ENCODE peak calls at places on chromosomes 7 and 10, in four cellular contexts. B is foreskin fibroblast, C is cardiac fibroblast, O is endothelial cell. Q is an unnamed sample.

GRCh38 chr7:67470256-67470751 is 473.7 kb downstream of the TYW1 start:
- DNase-seq in B (no peak), C (no peak), O (no peak), Q (no peak)

GRCh38 chr10:81848931-81849330 is 26.1 kb upstream of the NRG3 start:
- DNase-seq in B (no peak), C (no peak), O (no peak), Q (no peak)

GRCh38 chr7:157494506-157495176 is 157.8 kb downstream of the DNAJB6 start:
- DNase-seq in B (no peak), C (no peak), O (no peak), Q (no peak)

GRCh38 chr10:113027574-113028392 is 77.7 kb downstream of the TCF7L2 start:
- DNase-seq in B (no peak), C (peak), O (no peak), Q (no peak)

GRCh38 chr7:26653966-26654365 is 210.4 kb downstream of the SKAP2 start:
- DNase-seq in B (no peak), C (no peak), O (no peak), Q (no peak)

GRCh38 chr7:33986951-33987948 is 81.9 kb downstream of the BMPER start:
- DNase-seq in B (peak), C (peak), O (no peak), Q (peak)

GRCh38 chr10:103921750-103922195 is 3.8 kb upstream of the STN1 start:
- DNase-seq in B (no peak), C (peak), O (no peak), Q (no peak)

GRCh38 chr10:127041561-127041960 is 136.3 kb downstream of the DOCK1 start:
- DNase-seq in B (peak), C (peak), O (no peak), Q (peak)

GRCh38 chr10:69479737-69480412 is 28.6 kb downstream of the TSPAN15 start:
- DNase-seq in B (no peak), C (peak), O (peak), Q (no peak)

GRCh38 chr7:151648429-151648828 is 128.7 kb upstream of the RHEB start:
- DNase-seq in B (no peak), C (no peak), O (no peak), Q (no peak)

GRCh38 chr10:113041841-113042745 is 92.0 kb downstream of the TCF7L2 start:
- DNase-seq in B (no peak), C (no peak), O (no peak), Q (no peak)

GRCh38 chr10:78047314-78047891 is 13.7 kb downstream of the RPS24 start:
- DNase-seq in B (peak), C (peak), O (peak), Q (peak)

GRCh38 chr7:1455241-1455939 is 3.9 kb downstream of the MICALL2 start:
- DNase-seq in B (no peak), C (no peak), O (peak), Q (no peak)

GRCh38 chr10:122796796-122797195 is 48.9 kb downstream of the CUZD1 start:
- DNase-seq in B (no peak), C (no peak), O (no peak), Q (no peak)

GRCh38 chr10:5948999-5949759 is 28.2 kb downstream of the IL15RA start:
- DNase-seq in B (peak), C (peak), O (peak), Q (peak)

GRCh38 chr10:108911814-108912541 is 1011.3 kb downstream of the XPNPEP1 start:
- DNase-seq in B (peak), C (peak), O (peak), Q (peak)

GRCh38 chr7:102991540-102992214 is 78.9 kb downstream of the LRRC17 start:
- DNase-seq in B (peak), C (peak), O (no peak), Q (peak)

GRCh38 chr10:133129854-133130495 is 30.0 kb upstream of the KNDC1 start:
- DNase-seq in B (no peak), C (no peak), O (no peak), Q (no peak)

GRCh38 chr10:100923580-100923979 is 10.8 kb downstream of the SLF2 start:
- DNase-seq in B (no peak), C (no peak), O (no peak), Q (no peak)

GRCh38 chr7:36967387-36967786 is 243.1 kb upstream of the AOAH start:
- DNase-seq in B (peak), C (peak), O (peak), Q (peak)

GRCh38 chr10:22605168-22605567 is 109.2 kb downstream of the PIP4K2A start:
- DNase-seq in B (peak), C (peak), O (no peak), Q (peak)

DNA sequence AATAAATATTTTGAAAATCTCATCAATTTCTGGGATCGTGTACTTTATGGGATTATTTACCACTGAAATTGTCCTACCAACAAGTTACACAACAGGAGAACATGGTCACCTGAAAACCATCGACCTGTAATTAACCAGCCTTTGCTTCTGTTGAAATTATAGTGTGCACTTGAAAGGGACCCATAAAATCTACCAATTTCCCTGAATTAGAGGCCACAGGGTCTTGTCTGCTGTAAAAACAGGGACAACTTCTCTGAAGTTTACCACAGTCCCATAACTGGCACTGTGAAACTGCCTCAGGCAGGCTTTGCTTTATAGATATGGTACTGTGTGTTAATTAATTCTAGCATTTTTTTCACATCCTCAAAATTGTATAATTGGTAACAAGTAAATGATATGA is 37.7 kb downstream of the RAB19 start:
- DNase-seq in B (no peak), C (no peak), O (no peak), Q (no peak)
- TF ChIP-seq CTCF in B (no peak), C (no peak), O (no peak), Q (no peak)

GRCh38 chr10:3080608-3081007 is 13.3 kb downstream of the PFKP start:
- DNase-seq in B (no peak), C (peak), O (no peak), Q (no peak)
- TF ChIP-seq CTCF in B (no peak), C (no peak), O (no peak), Q (peak)

GRCh38 chr10:120630266-120630665 is 173.2 kb downstream of the PLPP4 start:
- DNase-seq in B (no peak), C (no peak), O (no peak), Q (no peak)

GRCh38 chr10:120632936-120633335 is 175.9 kb downstream of the PLPP4 start:
- DNase-seq in B (no peak), C (no peak), O (no peak), Q (no peak)

GRCh38 chr10:120632047-120632446 is 175.0 kb downstream of the PLPP4 start:
- DNase-seq in B (no peak), C (peak), O (no peak), Q (no peak)

DNA sequence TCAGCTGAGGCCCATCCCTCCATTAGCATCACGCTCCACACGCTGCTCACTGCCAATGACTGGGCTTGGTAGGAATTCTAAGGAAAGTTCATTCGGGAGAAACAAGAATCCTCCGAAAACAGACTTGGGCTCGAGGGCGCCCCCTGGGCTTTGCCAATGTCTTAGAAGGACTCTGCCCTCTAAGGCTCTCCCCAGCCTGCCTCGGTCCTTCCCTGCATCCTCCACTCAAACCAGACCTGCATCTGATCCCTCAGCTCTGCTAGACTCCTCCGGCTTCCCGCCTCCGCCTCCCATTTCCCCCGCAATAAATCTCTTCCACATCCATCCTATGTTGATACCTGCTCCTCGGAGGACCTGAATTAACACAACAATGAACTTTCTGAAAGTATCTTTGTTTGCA is 177.6 kb downstream of the PLPP4 start:
- DNase-seq in B (no peak), C (no peak), O (no peak), Q (no peak)
- TF ChIP-seq CTCF in B (no peak), C (no peak), O (peak), Q (peak)

DNA sequence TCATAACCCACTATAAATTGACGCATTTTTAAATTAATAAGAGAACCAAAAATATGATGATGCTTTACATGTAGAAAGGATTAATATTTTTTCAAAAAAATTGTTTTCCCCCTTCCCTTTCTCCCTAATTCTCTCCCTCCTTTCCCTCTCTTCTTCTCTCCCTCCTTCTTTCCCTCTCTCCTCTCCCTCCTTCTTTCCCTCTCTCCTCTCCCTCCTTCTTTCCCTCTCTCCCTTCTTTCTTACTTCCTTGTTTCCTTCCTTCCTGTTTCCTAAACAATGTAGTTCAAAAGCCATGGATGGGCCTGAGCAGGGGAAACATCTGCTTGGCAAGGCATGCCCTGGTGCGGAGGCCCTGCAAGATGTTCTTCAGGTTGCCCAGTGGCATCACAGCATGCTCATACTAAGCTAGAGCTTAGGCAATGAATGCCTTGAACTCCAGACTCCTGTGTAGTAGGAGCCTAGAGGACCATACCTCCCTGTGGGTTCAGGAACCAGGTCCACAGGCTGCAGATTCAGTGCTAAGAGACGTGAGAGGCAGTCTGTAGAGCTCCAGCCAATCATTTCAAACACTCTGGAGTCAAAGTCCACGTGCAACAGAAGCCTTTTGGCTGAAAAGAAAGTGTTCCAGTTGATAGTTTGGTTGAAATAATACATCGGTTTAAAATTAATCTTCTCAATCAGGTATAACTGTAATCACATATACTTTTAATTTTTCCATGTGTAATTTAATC is 20.1 kb upstream of the MRPS17 start:
- DNase-seq in B (no peak), C (no peak), O (no peak), Q (no peak)
- TF ChIP-seq CTCF in B (no peak), C (no peak), O (no peak), Q (no peak)

GRCh38 chr10:43691503-43691902 is 42.8 kb upstream of the ZNF32 start:
- DNase-seq in B (peak), C (peak), O (no peak), Q (peak)
- TF ChIP-seq CTCF in B (no peak), C (peak), O (no peak), Q (peak)

GRCh38 chr7:144127714-144128334 is 4.8 kb downstream of the OR2A14 start:
- DNase-seq in B (peak), C (peak), O (peak), Q (peak)
- TF ChIP-seq CTCF in B (peak), C (peak), O (peak), Q (peak)

GRCh38 chr10:28532509-28533314 is at the start of gene WAC:
- DNase-seq in B (peak), C (peak), O (peak), Q (peak)
- TF ChIP-seq CTCF in B (no peak), C (no peak), O (peak), Q (peak)

DNA sequence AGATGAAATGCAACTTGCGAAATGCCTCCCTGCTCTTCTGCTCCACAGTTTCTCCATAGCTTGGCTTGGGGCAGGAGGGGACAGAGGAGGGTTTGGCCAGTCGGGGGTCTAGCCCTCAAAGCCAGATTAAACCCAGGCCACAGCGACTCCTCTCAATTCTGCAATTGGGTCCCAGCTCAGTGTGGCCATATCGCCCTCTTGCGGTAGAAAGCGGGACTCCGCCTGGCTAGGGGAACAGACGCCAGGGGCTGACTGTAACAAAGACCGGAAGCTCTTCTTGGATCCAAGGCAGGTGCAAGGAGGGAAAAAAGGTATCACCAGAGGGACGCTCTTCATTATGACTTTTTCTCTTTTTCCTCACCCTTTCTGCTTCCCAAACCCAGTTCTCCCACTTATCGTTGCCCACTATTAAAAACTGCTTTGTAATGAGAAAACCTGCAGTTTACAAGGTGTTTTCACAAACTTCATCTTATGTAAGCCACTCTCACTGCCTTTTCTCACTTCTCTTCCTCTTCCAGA is 36.6 kb upstream of the TNPO3 start:
- DNase-seq in B (peak), C (peak), O (peak), Q (peak)
- TF ChIP-seq CTCF in B (peak), C (peak), O (peak), Q (peak)

DNA sequence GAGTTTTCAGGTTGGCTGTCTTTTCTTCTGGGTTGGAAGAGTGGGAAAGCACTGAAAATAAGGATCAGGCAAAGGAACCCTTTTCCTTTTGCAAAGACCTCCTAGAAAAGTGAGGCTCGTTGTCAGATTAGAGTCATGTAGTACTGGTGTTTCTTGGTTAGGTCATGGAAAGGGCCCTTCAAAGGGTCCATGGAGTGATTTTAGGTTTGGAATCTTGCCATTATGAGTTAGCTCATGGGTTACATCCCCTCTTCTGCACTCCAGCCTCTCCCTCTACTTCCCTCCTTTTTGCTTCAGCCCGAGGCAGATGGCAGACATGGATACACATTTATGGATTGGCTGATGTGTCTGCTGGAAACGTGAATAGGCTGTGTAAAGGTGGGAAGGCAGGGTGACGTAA is 47.0 kb downstream of the CREB5 start:
- DNase-seq in B (no peak), C (no peak), O (no peak), Q (no peak)
- TF ChIP-seq CTCF in B (no peak), C (no peak), O (no peak), Q (no peak)

Q was measured in HFFc6.